ENCODE peak calls at places on chromosomes 2 and 18, in six cellular contexts. One of them, this sample, is unnamed.

GRCh38 chr18:48782381-48782841 is 168.4 kb downstream of the SMAD7 start:
- DNase-seq in brain microvascular endothelial cell: no peak
- DNase-seq in GM12878: no peak
- DNase-seq in heart left ventricle: peak; percentile 89
- DNase-seq in HepG2: no peak
- DNase-seq in foreskin fibroblast: no peak
- DNase-seq in this sample: peak; percentile 65

GRCh38 chr2:1816414-1816911 is 72.1 kb upstream of the PXDN start:
- DNase-seq in heart left ventricle: no peak
- DNase-seq in foreskin fibroblast: peak; percentile 41
- DNase-seq in HepG2: no peak
- DNase-seq in brain microvascular endothelial cell: no peak
- DNase-seq in GM12878: no peak
- DNase-seq in this sample: no peak

GRCh38 chr2:44949329-44950151 is 8.0 kb downstream of the SIX3 start:
- DNase-seq in GM12878: no peak
- DNase-seq in heart left ventricle: no peak
- DNase-seq in brain microvascular endothelial cell: peak; percentile 39
- DNase-seq in foreskin fibroblast: no peak
- DNase-seq in HepG2: no peak
- DNase-seq in this sample: peak; percentile 28

GRCh38 chr18:32427084-32427933 is 43.4 kb downstream of the GAREM1 start:
- DNase-seq in GM12878: no peak
- DNase-seq in HepG2: peak; percentile 20
- DNase-seq in heart left ventricle: no peak
- DNase-seq in brain microvascular endothelial cell: no peak
- DNase-seq in foreskin fibroblast: no peak
- DNase-seq in this sample: no peak

GRCh38 chr2:104574367-104574766 is 279.5 kb upstream of the POU3F3 start:
- DNase-seq in heart left ventricle: no peak
- DNase-seq in brain microvascular endothelial cell: no peak
- DNase-seq in GM12878: no peak
- DNase-seq in foreskin fibroblast: no peak
- DNase-seq in HepG2: no peak
- DNase-seq in this sample: no peak

GRCh38 chr2:231985823-231986261 is 24.3 kb downstream of the DIS3L2 start:
- DNase-seq in foreskin fibroblast: no peak
- DNase-seq in GM12878: no peak
- DNase-seq in heart left ventricle: no peak
- DNase-seq in HepG2: no peak
- DNase-seq in brain microvascular endothelial cell: no peak
- DNase-seq in this sample: no peak

GRCh38 chr18:30957086-30957485 is 85.5 kb downstream of the DSC3 start:
- DNase-seq in heart left ventricle: no peak
- DNase-seq in brain microvascular endothelial cell: no peak
- DNase-seq in foreskin fibroblast: no peak
- DNase-seq in GM12878: no peak
- DNase-seq in HepG2: no peak
- DNase-seq in this sample: no peak

GRCh38 chr2:69773201-69773600 is 31.3 kb downstream of the ANXA4 start:
- DNase-seq in heart left ventricle: no peak
- DNase-seq in brain microvascular endothelial cell: peak; percentile 39
- DNase-seq in foreskin fibroblast: peak; percentile 47
- DNase-seq in HepG2: no peak
- DNase-seq in GM12878: no peak
- DNase-seq in this sample: no peak

GRCh38 chr2:196963961-196964360 is 37.5 kb upstream of the PGAP1 start:
- DNase-seq in GM12878: no peak
- DNase-seq in HepG2: no peak
- DNase-seq in foreskin fibroblast: no peak
- DNase-seq in heart left ventricle: no peak
- DNase-seq in brain microvascular endothelial cell: no peak
- DNase-seq in this sample: no peak

GRCh38 chr2:42794271-42795046 is 2.1 kb upstream of the HAAO start:
- DNase-seq in heart left ventricle: no peak
- DNase-seq in brain microvascular endothelial cell: peak; percentile 14
- DNase-seq in GM12878: no peak
- DNase-seq in HepG2: peak; percentile 86
- DNase-seq in foreskin fibroblast: peak; percentile 18
- DNase-seq in this sample: no peak

GRCh38 chr2:140658766-140659165 is 1472.0 kb downstream of the LRP1B start:
- DNase-seq in GM12878: no peak
- DNase-seq in brain microvascular endothelial cell: no peak
- DNase-seq in foreskin fibroblast: no peak
- DNase-seq in heart left ventricle: no peak
- DNase-seq in HepG2: no peak
- DNase-seq in this sample: no peak

GRCh38 chr2:179049546-179050311 is at the start of gene CCDC141:
- DNase-seq in GM12878: peak; percentile 37
- DNase-seq in heart left ventricle: peak; percentile 68
- DNase-seq in HepG2: peak; percentile 32
- DNase-seq in brain microvascular endothelial cell: peak; percentile 7
- DNase-seq in foreskin fibroblast: no peak
- DNase-seq in this sample: no peak

GRCh38 chr2:49465157-49465831 is 311.0 kb upstream of the FSHR start:
- DNase-seq in brain microvascular endothelial cell: no peak
- DNase-seq in heart left ventricle: no peak
- DNase-seq in foreskin fibroblast: no peak
- DNase-seq in GM12878: no peak
- DNase-seq in HepG2: no peak
- DNase-seq in this sample: no peak

GRCh38 chr2:23435250-23436035 is 50.5 kb downstream of the KLHL29 start:
- DNase-seq in HepG2: no peak
- DNase-seq in heart left ventricle: no peak
- DNase-seq in GM12878: no peak
- DNase-seq in brain microvascular endothelial cell: no peak
- DNase-seq in foreskin fibroblast: no peak
- DNase-seq in this sample: no peak

GRCh38 chr2:195251221-195251620 is 405.8 kb upstream of the SLC39A10 start:
- DNase-seq in foreskin fibroblast: no peak
- DNase-seq in GM12878: no peak
- DNase-seq in heart left ventricle: no peak
- DNase-seq in brain microvascular endothelial cell: no peak
- DNase-seq in HepG2: no peak
- DNase-seq in this sample: no peak

GRCh38 chr18:77811510-77811909 is 561.9 kb downstream of the GALR1 start:
- DNase-seq in GM12878: no peak
- DNase-seq in foreskin fibroblast: no peak
- DNase-seq in brain microvascular endothelial cell: peak; percentile 2
- DNase-seq in HepG2: no peak
- DNase-seq in heart left ventricle: no peak
- DNase-seq in this sample: no peak

GRCh38 chr2:43218550-43219382 is 7.6 kb downstream of the ZFP36L2 start:
- DNase-seq in brain microvascular endothelial cell: peak; percentile 4
- DNase-seq in GM12878: no peak
- DNase-seq in HepG2: peak; percentile 76
- DNase-seq in heart left ventricle: peak; percentile 63
- DNase-seq in foreskin fibroblast: no peak
- DNase-seq in this sample: peak; percentile 84

GRCh38 chr2:46748121-46748520 is 167.5 kb downstream of the MCFD2 start:
- DNase-seq in HepG2: no peak
- DNase-seq in GM12878: no peak
- DNase-seq in heart left ventricle: no peak
- DNase-seq in brain microvascular endothelial cell: no peak
- DNase-seq in foreskin fibroblast: no peak
- DNase-seq in this sample: no peak

GRCh38 chr2:160224060-160224459 is 24.0 kb upstream of the ITGB6 start:
- DNase-seq in foreskin fibroblast: peak; percentile 94
- DNase-seq in heart left ventricle: no peak
- DNase-seq in HepG2: peak; percentile 69
- DNase-seq in GM12878: peak; percentile 67
- DNase-seq in brain microvascular endothelial cell: peak; percentile 96
- DNase-seq in this sample: no peak

GRCh38 chr2:8584174-8585066 is 97.4 kb upstream of the ID2 start:
- DNase-seq in brain microvascular endothelial cell: no peak
- DNase-seq in heart left ventricle: no peak
- DNase-seq in HepG2: no peak
- DNase-seq in GM12878: no peak
- DNase-seq in foreskin fibroblast: no peak
- DNase-seq in this sample: peak; percentile 39

GRCh38 chr2:32522770-32523169 is 105.1 kb upstream of the TTC27 start:
- DNase-seq in foreskin fibroblast: no peak
- DNase-seq in brain microvascular endothelial cell: peak; percentile 36
- DNase-seq in heart left ventricle: no peak
- DNase-seq in GM12878: no peak
- DNase-seq in HepG2: no peak
- DNase-seq in this sample: no peak

GRCh38 chr2:223896751-223897320 is 48.3 kb downstream of the WDFY1 start:
- DNase-seq in GM12878: peak; percentile 89
- DNase-seq in brain microvascular endothelial cell: peak; percentile 25
- DNase-seq in foreskin fibroblast: no peak
- DNase-seq in HepG2: no peak
- DNase-seq in heart left ventricle: no peak
- DNase-seq in this sample: no peak

GRCh38 chr2:48510329-48510728 is 19.6 kb upstream of the STON1 start:
- DNase-seq in GM12878: no peak
- DNase-seq in foreskin fibroblast: peak; percentile 77
- DNase-seq in HepG2: no peak
- DNase-seq in brain microvascular endothelial cell: no peak
- DNase-seq in heart left ventricle: no peak
- DNase-seq in this sample: no peak

GRCh38 chr2:136305517-136306192 is 187.7 kb upstream of the CXCR4 start:
- DNase-seq in brain microvascular endothelial cell: no peak
- DNase-seq in heart left ventricle: no peak
- DNase-seq in HepG2: no peak
- DNase-seq in foreskin fibroblast: no peak
- DNase-seq in GM12878: no peak
- DNase-seq in this sample: no peak

GRCh38 chr2:28296243-28296642 is 96.4 kb upstream of the FOSL2 start:
- DNase-seq in heart left ventricle: no peak
- DNase-seq in GM12878: no peak
- DNase-seq in brain microvascular endothelial cell: peak; percentile 70
- DNase-seq in HepG2: no peak
- DNase-seq in foreskin fibroblast: peak; percentile 74
- DNase-seq in this sample: no peak

GRCh38 chr18:22441638-22442037 is 23.9 kb upstream of the CTAGE1 start:
- DNase-seq in heart left ventricle: no peak
- DNase-seq in GM12878: no peak
- DNase-seq in foreskin fibroblast: no peak
- DNase-seq in brain microvascular endothelial cell: no peak
- DNase-seq in HepG2: no peak
- DNase-seq in this sample: no peak

GRCh38 chr18:7568426-7568825 is 1.3 kb downstream of the PTPRM start:
- DNase-seq in HepG2: peak; percentile 33
- DNase-seq in foreskin fibroblast: peak; percentile 14
- DNase-seq in brain microvascular endothelial cell: no peak
- DNase-seq in heart left ventricle: peak; percentile 47
- DNase-seq in GM12878: no peak
- DNase-seq in this sample: peak; percentile 62

GRCh38 chr2:15968280-15969178 is 28.2 kb downstream of the MYCN start:
- DNase-seq in heart left ventricle: no peak
- DNase-seq in brain microvascular endothelial cell: no peak
- DNase-seq in GM12878: no peak
- DNase-seq in HepG2: no peak
- DNase-seq in foreskin fibroblast: no peak
- DNase-seq in this sample: no peak

GRCh38 chr2:233470007-233470687 is 96.4 kb downstream of the USP40 start:
- DNase-seq in foreskin fibroblast: no peak
- DNase-seq in GM12878: no peak
- DNase-seq in heart left ventricle: peak; percentile 75
- DNase-seq in brain microvascular endothelial cell: peak; percentile 27
- DNase-seq in HepG2: no peak
- DNase-seq in this sample: no peak

GRCh38 chr18:78683191-78684010 is 296.2 kb upstream of the SALL3 start:
- DNase-seq in foreskin fibroblast: no peak
- DNase-seq in brain microvascular endothelial cell: no peak
- DNase-seq in HepG2: no peak
- DNase-seq in heart left ventricle: no peak
- DNase-seq in GM12878: no peak
- DNase-seq in this sample: no peak

GRCh38 chr2:159083601-159084000 is 115.2 kb downstream of the TANC1 start:
- DNase-seq in foreskin fibroblast: no peak
- DNase-seq in HepG2: peak; percentile 18
- DNase-seq in GM12878: no peak
- DNase-seq in heart left ventricle: no peak
- DNase-seq in brain microvascular endothelial cell: no peak
- DNase-seq in this sample: no peak

GRCh38 chr2:163341426-163341825 is 394.4 kb downstream of the FIGN start:
- DNase-seq in heart left ventricle: no peak
- DNase-seq in HepG2: no peak
- DNase-seq in GM12878: no peak
- DNase-seq in foreskin fibroblast: peak; percentile 1
- DNase-seq in brain microvascular endothelial cell: peak; percentile 60
- DNase-seq in this sample: no peak

GRCh38 chr2:24926602-24927252 is 6.7 kb upstream of the ADCY3 start:
- DNase-seq in foreskin fibroblast: peak; percentile 45
- DNase-seq in brain microvascular endothelial cell: no peak
- DNase-seq in heart left ventricle: peak; percentile 72
- DNase-seq in HepG2: no peak
- DNase-seq in GM12878: no peak
- DNase-seq in this sample: peak; percentile 65
- H3K4me3 ChIP-seq in foreskin fibroblast: no peak overlapping the region
- H3K4me3 ChIP-seq in brain microvascular endothelial cell: no peak overlapping the region
- H3K4me3 ChIP-seq in heart left ventricle: peak overlapping the region; percentile 25
- H3K4me3 ChIP-seq in HepG2: no peak overlapping the region
- H3K4me3 ChIP-seq in GM12878: peak overlapping the region; percentile 27
- H3K4me3 ChIP-seq in this sample: peak overlapping the region; percentile 42

GRCh38 chr2:219551412-219551811 is 7.6 kb downstream of the TMEM198 start:
- DNase-seq in brain microvascular endothelial cell: no peak
- DNase-seq in foreskin fibroblast: peak; percentile 64
- DNase-seq in heart left ventricle: peak; percentile 27
- DNase-seq in HepG2: no peak
- DNase-seq in GM12878: no peak
- DNase-seq in this sample: no peak
- H3K4me3 ChIP-seq in brain microvascular endothelial cell: peak overlapping the region; percentile 59
- H3K4me3 ChIP-seq in foreskin fibroblast: peak overlapping the region; percentile 64
- H3K4me3 ChIP-seq in heart left ventricle: no peak overlapping the region
- H3K4me3 ChIP-seq in HepG2: peak overlapping the region; percentile 79
- H3K4me3 ChIP-seq in GM12878: no peak overlapping the region
- H3K4me3 ChIP-seq in this sample: peak overlapping the region; percentile 71

DNA sequence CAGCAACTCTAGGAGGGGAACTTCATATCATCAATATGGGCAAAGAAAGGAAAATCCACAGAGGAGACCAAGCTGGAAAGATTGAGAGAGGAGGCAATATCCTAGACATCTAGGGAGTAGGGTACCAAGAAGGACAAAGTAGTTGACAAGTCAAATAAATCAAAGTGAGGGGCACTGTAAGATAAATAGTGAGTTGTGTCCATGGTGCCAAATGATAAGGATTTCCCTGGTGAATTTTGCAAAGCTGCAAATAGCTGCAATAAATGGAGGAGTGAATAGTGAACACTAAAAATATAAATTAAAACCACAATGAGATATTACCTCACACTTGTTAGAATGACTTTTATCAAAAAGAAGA is 258.1 kb upstream of the FN1 start:
- DNase-seq in HepG2: no peak
- DNase-seq in heart left ventricle: no peak
- DNase-seq in foreskin fibroblast: no peak
- DNase-seq in GM12878: no peak
- DNase-seq in brain microvascular endothelial cell: no peak
- DNase-seq in this sample: no peak
- H3K4me3 ChIP-seq in HepG2: no peak overlapping the region
- H3K4me3 ChIP-seq in heart left ventricle: no peak overlapping the region
- H3K4me3 ChIP-seq in foreskin fibroblast: no peak overlapping the region
- H3K4me3 ChIP-seq in GM12878: no peak overlapping the region
- H3K4me3 ChIP-seq in brain microvascular endothelial cell: no peak overlapping the region
- H3K4me3 ChIP-seq in this sample: no peak overlapping the region

GRCh38 chr2:39127973-39128372 is 7.1 kb upstream of the SOS1 start:
- DNase-seq in heart left ventricle: no peak
- DNase-seq in foreskin fibroblast: no peak
- DNase-seq in GM12878: peak; percentile 84
- DNase-seq in HepG2: no peak
- DNase-seq in brain microvascular endothelial cell: no peak
- DNase-seq in this sample: no peak
- H3K4me3 ChIP-seq in heart left ventricle: no peak overlapping the region
- H3K4me3 ChIP-seq in foreskin fibroblast: no peak overlapping the region
- H3K4me3 ChIP-seq in GM12878: peak overlapping the region; percentile 37
- H3K4me3 ChIP-seq in HepG2: no peak overlapping the region
- H3K4me3 ChIP-seq in brain microvascular endothelial cell: no peak overlapping the region
- H3K4me3 ChIP-seq in this sample: no peak overlapping the region